ENCODE peak calls at places on chromosomes 16 and 17, in six cellular contexts. O, Z, V, I, F and R are unnamed samples.

GRCh38 chr17:3695129-3695722 is 729 bp downstream of the P2RX5 start:
- DNase-seq in I (no peak), O (no peak), F (no peak), V (no peak), Z (no peak), R (no peak)

GRCh38 chr16:12618515-12618914 is 185.2 kb downstream of the CPPED1 start:
- DNase-seq in Z (no peak), F (no peak), I (no peak), V (no peak), O (no peak), R (no peak)

GRCh38 chr17:14202388-14203166 is 34.1 kb downstream of the CDRT15 start:
- DNase-seq in F (no peak), O (no peak), V (no peak), Z (no peak), I (no peak), R (no peak)

GRCh38 chr16:1045363-1046270 is 26.9 kb upstream of the SSTR5 start:
- DNase-seq in O (no peak), I (no peak), F (no peak), V (no peak), Z (no peak), R (no peak)

GRCh38 chr16:86171329-86171728 is 272.4 kb downstream of the IRF8 start:
- DNase-seq in F (no peak), O (no peak), V (peak), Z (no peak), I (peak), R (no peak)

GRCh38 chr17:10666921-10667320 is 9.8 kb upstream of the MYH3 start:
- DNase-seq in F (no peak), Z (no peak), O (no peak), I (no peak), V (no peak), R (no peak)

GRCh38 chr16:89346869-89347268 is 129.4 kb downstream of the ZNF778 start:
- DNase-seq in I (no peak), O (no peak), V (no peak), Z (no peak), F (no peak), R (no peak)

GRCh38 chr16:69373019-69373418 is 12.8 kb downstream of the TERF2 start:
- DNase-seq in Z (no peak), I (no peak), F (no peak), O (no peak), V (no peak), R (no peak)

GRCh38 chr17:55286681-55287589 is 22.2 kb downstream of the HLF start:
- DNase-seq in Z (no peak), I (no peak), V (peak), O (no peak), F (no peak), R (no peak)

GRCh38 chr16:23068337-23068736 is 80.9 kb downstream of the USP31 start:
- DNase-seq in Z (no peak), V (no peak), O (no peak), I (no peak), F (no peak), R (no peak)

GRCh38 chr17:55334881-55335523 is 70.2 kb downstream of the HLF start:
- DNase-seq in V (no peak), F (no peak), O (no peak), Z (peak), I (no peak), R (no peak)

GRCh38 chr17:44083250-44083849 is 12.8 kb downstream of the G6PC3 start:
- DNase-seq in I (no peak), V (no peak), O (peak), F (no peak), Z (no peak), R (no peak)

GRCh38 chr17:17701112-17701511 is 19.9 kb downstream of the RAI1 start:
- DNase-seq in O (no peak), I (no peak), Z (no peak), V (no peak), F (no peak), R (no peak)

GRCh38 chr17:79874329-79874981 is 35.2 kb upstream of the CBX4 start:
- DNase-seq in V (no peak), F (no peak), Z (peak), I (no peak), O (peak), R (no peak)

GRCh38 chr16:30076276-30076791 is 540 bp downstream of the PPP4C start:
- DNase-seq in V (no peak), F (no peak), Z (no peak), I (no peak), O (no peak), R (no peak)

GRCh38 chr17:81702934-81703746 is at the start of gene MRPL12:
- DNase-seq in I (peak), V (peak), O (peak), Z (peak), F (peak), R (peak)

GRCh38 chr17:42675984-42676423 is 790 bp downstream of the PLEKHH3 start:
- DNase-seq in I (no peak), Z (peak), F (no peak), O (no peak), V (no peak), R (no peak)

GRCh38 chr17:4872786-4873185 is 26.6 kb upstream of the C17orf107 start:
- DNase-seq in Z (no peak), I (no peak), V (no peak), F (no peak), O (peak), R (no peak)

GRCh38 chr17:41962768-41963434 is 3.7 kb upstream of the CNP start:
- DNase-seq in F (peak), I (peak), Z (peak), V (peak), O (peak), R (peak)